ENCODE peak calls at places on chromosomes 5 and 9, in four cellular contexts. H is OCI-LY7, G is Karpas-422, C is RWPE1. Y is an unnamed sample.

GRCh38 chr9:79600466-79600865 is 28.7 kb downstream of the TLE4 start:
- DNase-seq in H (no peak), G (no peak), C (no peak), Y (no peak)

GRCh38 chr9:125586173-125586512 is 120.9 kb downstream of the MAPKAP1 start:
- DNase-seq in H (no peak), G (no peak), C (no peak), Y (no peak)

GRCh38 chr5:154221371-154221896 is 30.9 kb downstream of the GALNT10 start:
- DNase-seq in H (no peak), G (no peak), C (peak; percentile 51), Y (peak; percentile 39)

GRCh38 chr9:111036068-111036789 is 2.0 kb downstream of the LPAR1 start:
- DNase-seq in H (no peak), G (no peak), C (peak; percentile 69), Y (no peak)

GRCh38 chr5:140926211-140926902 is at the start of gene PCDHAC1:
- DNase-seq in H (no peak), G (no peak), C (peak; percentile 92), Y (no peak)

GRCh38 chr9:112308576-112308975 is 24.8 kb downstream of the PTBP3 start:
- DNase-seq in H (no peak), G (no peak), C (peak; percentile 8), Y (no peak)

GRCh38 chr5:94544031-94544650 is 74.3 kb downstream of the KIAA0825 start:
- DNase-seq in H (no peak), G (peak; percentile 52), C (no peak), Y (no peak)

GRCh38 chr5:136364307-136364706 is 1.0 kb downstream of the TRPC7 start:
- DNase-seq in H (peak; percentile 3), G (peak; percentile 56), C (no peak), Y (no peak)

GRCh38 chr9:83649515-83649914 is 26.6 kb downstream of the IDNK start:
- DNase-seq in H (no peak), G (peak; percentile 49), C (no peak), Y (no peak)

GRCh38 chr5:79702606-79703380 is 13.2 kb downstream of the CMYA5 start:
- DNase-seq in H (peak; percentile 29), G (peak; percentile 63), C (peak; percentile 60), Y (no peak)

GRCh38 chr9:125066839-125067619 is 76.3 kb downstream of the SCAI start:
- DNase-seq in H (no peak), G (no peak), C (no peak), Y (no peak)

GRCh38 chr5:6752236-6752635 is 39.0 kb downstream of the TENT4A start:
- DNase-seq in H (no peak), G (no peak), C (no peak), Y (no peak)

GRCh38 chr5:80249876-80250275 is 6.0 kb downstream of the SERINC5 start:
- DNase-seq in H (no peak), G (no peak), C (no peak), Y (no peak)

GRCh38 chr9:122944960-122945888 is 4.4 kb downstream of the RABGAP1 start:
- DNase-seq in H (no peak), G (no peak), C (no peak), Y (no peak)

GRCh38 chr9:79592736-79593493 is 21.1 kb downstream of the TLE4 start:
- DNase-seq in H (no peak), G (no peak), C (no peak), Y (no peak)

GRCh38 chr5:102375256-102375655 is 79.2 kb upstream of the SLCO4C1 start:
- DNase-seq in H (no peak), G (no peak), C (no peak), Y (no peak)

GRCh38 chr5:64156276-64156675 is 9.4 kb upstream of the RNF180 start:
- DNase-seq in H (no peak), G (no peak), C (no peak), Y (no peak)

GRCh38 chr5:179110528-179110927 is 50.4 kb downstream of the ZNF354C start:
- DNase-seq in H (no peak), G (no peak), C (no peak), Y (no peak)

GRCh38 chr5:104170906-104171305 is 608.3 kb upstream of the NUDT12 start:
- DNase-seq in H (no peak), G (no peak), C (no peak), Y (no peak)

GRCh38 chr5:169433221-169433651 is 132.3 kb upstream of the SLIT3 start:
- DNase-seq in H (no peak), G (no peak), C (no peak), Y (no peak)
- H3K27ac ChIP-seq in H (no peak overlapping the region), G (no peak overlapping the region), C (no peak overlapping the region), Y (no peak overlapping the region)

GRCh38 chr9:136832581-136832980 is 9.7 kb upstream of the AJM1 start:
- DNase-seq in H (no peak), G (no peak), C (no peak), Y (no peak)
- H3K27ac ChIP-seq in H (no peak overlapping the region), G (no peak overlapping the region), C (peak overlapping the region; percentile 30), Y (no peak overlapping the region)

GRCh38 chr5:115457574-115457973 is 87.0 kb downstream of the FEM1C start:
- DNase-seq in H (no peak), G (no peak), C (no peak), Y (no peak)

GRCh38 chr5:115456539-115456938 is 88.0 kb downstream of the FEM1C start:
- DNase-seq in H (no peak), G (no peak), C (no peak), Y (no peak)

GRCh38 chr5:115459844-115460243 is 84.7 kb downstream of the FEM1C start:
- DNase-seq in H (no peak), G (no peak), C (no peak), Y (no peak)

GRCh38 chr5:115456056-115456455 is 88.5 kb downstream of the FEM1C start:
- DNase-seq in H (no peak), G (no peak), C (no peak), Y (no peak)

DNA sequence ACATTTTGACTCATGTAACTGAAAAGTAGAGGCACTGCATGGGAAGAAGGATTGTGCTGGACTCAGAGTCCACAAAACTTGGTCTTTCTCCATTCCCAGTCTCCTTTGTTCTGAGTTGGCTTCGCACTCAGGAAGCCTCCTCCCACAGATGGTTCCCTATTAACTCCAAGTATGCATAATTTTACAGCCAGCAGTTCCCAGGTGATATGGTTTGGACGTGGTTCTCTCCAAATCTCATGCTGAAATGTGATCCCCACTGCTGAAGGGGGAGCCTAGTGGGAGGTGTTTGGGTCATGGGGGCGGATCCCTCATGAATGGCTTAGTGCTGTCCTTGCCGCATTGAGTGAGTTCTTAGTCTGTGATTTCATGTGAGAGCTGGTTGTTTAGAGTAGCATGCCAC is 86.6 kb downstream of the FEM1C start:
- DNase-seq in H (no peak), G (no peak), C (no peak), Y (no peak)
- H3K27ac ChIP-seq in H (no peak overlapping the region), G (no peak overlapping the region), C (no peak overlapping the region), Y (no peak overlapping the region)

DNA sequence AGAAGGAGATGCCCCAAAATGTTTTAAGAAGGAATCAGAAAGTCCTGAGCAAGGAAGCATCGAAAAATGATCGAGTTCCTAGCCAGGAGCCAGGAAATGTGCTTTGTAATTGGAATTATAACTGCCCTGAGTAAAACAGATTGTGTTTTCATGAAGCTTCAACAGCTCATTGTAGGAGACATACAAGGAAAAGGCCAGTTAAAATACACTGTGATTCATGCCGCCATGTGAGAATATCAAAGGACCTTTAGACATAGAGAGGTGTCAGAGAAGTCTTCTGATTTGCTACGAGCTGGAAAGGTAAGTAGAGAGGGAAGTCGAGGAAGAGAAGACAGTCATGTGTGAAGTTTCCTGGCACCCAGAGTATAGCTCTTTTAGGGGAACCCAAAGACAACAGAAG is 60.9 kb downstream of the NR3C1 start:
- DNase-seq in H (no peak), G (no peak), C (no peak), Y (no peak)
- H3K27ac ChIP-seq in H (no peak overlapping the region), G (peak overlapping the region; percentile 53), C (no peak overlapping the region), Y (peak overlapping the region; percentile 60)

DNA sequence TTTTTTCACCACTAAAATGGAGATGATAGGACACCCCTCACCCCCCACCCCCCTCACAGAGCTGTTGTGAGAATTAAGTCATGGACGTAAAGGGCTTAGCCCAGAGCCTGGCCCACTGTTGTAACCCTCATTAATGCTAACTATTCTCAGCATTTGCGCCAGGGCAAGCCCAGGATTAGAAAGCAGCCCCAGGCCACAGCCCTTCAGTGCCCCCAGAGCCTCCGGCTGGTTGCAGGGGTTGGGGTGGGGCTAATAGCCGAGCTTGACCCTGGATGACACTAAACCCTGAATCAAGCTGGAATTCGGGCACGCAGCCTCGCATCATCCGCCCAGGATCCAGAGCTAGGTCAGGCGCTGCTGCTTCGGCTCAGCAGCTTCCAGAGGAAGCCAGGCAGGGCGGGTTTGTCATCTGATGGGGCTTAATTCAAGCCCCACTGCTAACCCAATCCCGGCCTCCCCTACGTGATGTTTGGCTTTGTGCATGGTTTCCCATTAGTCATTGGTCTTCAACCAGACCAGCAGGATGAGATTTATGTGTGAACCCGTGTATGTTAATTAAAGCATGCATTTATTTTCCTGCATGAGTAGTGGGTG is 1.2 kb upstream of the MEGF9 start:
- DNase-seq in H (no peak), G (peak; percentile 72), C (no peak), Y (no peak)
- H3K27ac ChIP-seq in H (no peak overlapping the region), G (peak overlapping the region; percentile 94), C (peak overlapping the region; percentile 4), Y (peak overlapping the region; percentile 67)

GRCh38 chr9:107737987-107738743 is 248.6 kb upstream of the KLF4 start:
- DNase-seq in H (no peak), G (no peak), C (peak; percentile 86), Y (peak; percentile 88)

GRCh38 chr9:107734231-107735014 is 244.9 kb upstream of the KLF4 start:
- DNase-seq in H (no peak), G (no peak), C (peak; percentile 66), Y (no peak)

GRCh38 chr9:107737610-107737986 is 248.0 kb upstream of the KLF4 start:
- DNase-seq in H (no peak), G (no peak), C (no peak), Y (no peak)

GRCh38 chr9:107733530-107733907 is 243.9 kb upstream of the KLF4 start:
- DNase-seq in H (no peak), G (no peak), C (no peak), Y (no peak)

GRCh38 chr9:107735821-107736220 is 246.3 kb upstream of the KLF4 start:
- DNase-seq in H (no peak), G (no peak), C (no peak), Y (no peak)
- H3K27ac ChIP-seq in H (no peak overlapping the region), G (no peak overlapping the region), C (peak overlapping the region; percentile 99), Y (no peak overlapping the region)

GRCh38 chr5:132417461-132417860 is 48.0 kb downstream of the SLC22A5 start:
- DNase-seq in H (no peak), G (no peak), C (no peak), Y (no peak)
- H3K27ac ChIP-seq in H (no peak overlapping the region), G (no peak overlapping the region), C (peak overlapping the region; percentile 93), Y (peak overlapping the region; percentile 10)

DNA sequence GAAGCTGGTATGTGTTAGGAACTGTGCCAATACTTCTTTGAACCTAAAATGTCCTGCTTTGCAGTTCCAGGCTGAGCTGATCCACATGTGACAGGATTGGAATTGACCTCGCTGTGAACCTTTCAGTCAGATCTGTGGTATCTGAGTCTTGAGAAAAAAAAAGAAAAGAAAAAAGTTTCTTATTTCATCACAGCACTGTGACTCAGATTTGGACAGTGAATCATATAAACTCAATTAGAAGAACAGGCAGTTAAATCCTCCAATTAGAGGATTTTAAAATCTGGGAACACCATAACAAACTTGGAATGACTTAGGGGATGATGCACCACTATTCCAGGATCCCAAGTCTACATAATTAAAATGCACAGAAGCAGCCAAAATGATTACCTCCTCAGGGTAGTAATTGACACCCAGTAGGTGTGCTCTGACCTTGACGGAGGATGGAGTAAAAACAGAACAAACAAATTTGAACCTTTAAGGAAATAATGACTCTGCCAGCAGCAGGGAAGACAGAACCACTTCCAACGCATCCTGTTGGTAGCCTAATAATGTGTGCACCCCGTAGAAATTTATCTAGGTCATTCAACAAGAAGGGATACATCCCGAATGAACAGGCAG is 57.8 kb upstream of the RAI14 start:
- DNase-seq in H (no peak), G (no peak), C (peak; percentile 92), Y (peak; percentile 68)
- H3K27ac ChIP-seq in H (no peak overlapping the region), G (no peak overlapping the region), C (no peak overlapping the region), Y (peak overlapping the region; percentile 65)

Y was measured in epithelial cell of prostate.